ENCODE peak calls at places on chromosomes 3 and 15, in five cellular contexts. Y is left lung, T is body of pancreas, V is transverse colon, Q is spleen. H is an unnamed sample.

GRCh38 chr3:141844108-141844507 is 32.3 kb upstream of the ATP1B3 start:
- DNase-seq in Q (no peak), Y (no peak), V (no peak), T (no peak), H (no peak)

GRCh38 chr3:194272861-194273266 is 78.3 kb downstream of the CPN2 start:
- DNase-seq in Q (peak), Y (no peak), V (peak), T (no peak), H (peak)

GRCh38 chr3:64687381-64687780 is 419 bp downstream of the ADAMTS9 start:
- DNase-seq in T (peak), V (peak), Y (peak), Q (peak), H (no peak)

GRCh38 chr3:12465151-12465795 is 19.0 kb upstream of the TSEN2 start:
- DNase-seq in V (no peak), T (no peak), Q (no peak), Y (no peak), H (no peak)

GRCh38 chr3:153740109-153740508 is 381.1 kb upstream of the ARHGEF26 start:
- DNase-seq in V (no peak), Q (no peak), T (no peak), Y (no peak), H (no peak)

GRCh38 chr3:143443851-143444331 is 324.3 kb downstream of the CHST2 start:
- DNase-seq in Q (no peak), T (no peak), V (peak), Y (peak), H (no peak)

GRCh38 chr3:147414369-147415135 is 5.4 kb downstream of the ZIC1 start:
- DNase-seq in V (no peak), Q (no peak), T (no peak), Y (no peak), H (no peak)

GRCh38 chr3:47057212-47057671 is 77.8 kb downstream of the NBEAL2 start:
- DNase-seq in T (no peak), Q (no peak), Y (no peak), V (no peak), H (no peak)

GRCh38 chr15:25787855-25788521 is 75.1 kb downstream of the ATP10A start:
- DNase-seq in Y (peak), Q (peak), T (no peak), V (peak), H (no peak)

GRCh38 chr3:1727242-1727641 is 371.4 kb upstream of the CNTN4 start:
- DNase-seq in V (no peak), T (no peak), Y (no peak), Q (no peak), H (no peak)

GRCh38 chr3:50737511-50738251 is 63.0 kb downstream of the DOCK3 start:
- DNase-seq in T (no peak), Y (no peak), V (no peak), Q (no peak), H (no peak)

GRCh38 chr3:150030841-150031240 is 60.1 kb upstream of the PFN2 start:
- DNase-seq in V (no peak), Y (no peak), T (no peak), Q (no peak), H (no peak)

GRCh38 chr15:39579487-39580116 is 1.3 kb upstream of the THBS1 start:
- DNase-seq in T (peak), V (peak), Q (no peak), Y (peak), H (peak)

GRCh38 chr3:41199866-41200668 is 762 bp downstream of the CTNNB1 start:
- DNase-seq in Y (peak), V (peak), Q (no peak), T (peak), H (no peak)

GRCh38 chr3:112500621-112501020 is 1.3 kb upstream of the BTLA start:
- DNase-seq in T (no peak), Y (no peak), Q (no peak), V (no peak), H (no peak)

GRCh38 chr15:85128636-85129035 is 147.0 kb downstream of the PDE8A start:
- DNase-seq in Y (no peak), Q (no peak), T (no peak), V (no peak), H (no peak)

GRCh38 chr3:56694852-56695563 is 11.9 kb upstream of the TASOR start:
- DNase-seq in Q (no peak), Y (no peak), T (no peak), V (no peak), H (no peak)

GRCh38 chr15:100877551-100877950 is 2.1 kb upstream of the ALDH1A3 start:
- DNase-seq in Q (no peak), V (no peak), T (no peak), Y (no peak), H (no peak)

GRCh38 chr3:152270944-152271343 is 2.2 kb downstream of the MBNL1 start:
- DNase-seq in T (no peak), Q (no peak), Y (no peak), V (no peak), H (no peak)

GRCh38 chr3:18224406-18224805 is 200.7 kb downstream of the SATB1 start:
- DNase-seq in Y (no peak), Q (no peak), T (no peak), V (no peak), H (no peak)

GRCh38 chr3:41898631-41899030 is 63.3 kb downstream of the ULK4 start:
- DNase-seq in T (no peak), Y (no peak), V (no peak), Q (no peak), H (no peak)

GRCh38 chr3:38651153-38651789 is 1.8 kb upstream of the SCN5A start:
- DNase-seq in Y (peak), Q (peak), T (peak), V (peak), H (no peak)

GRCh38 chr3:127012091-127012490 is 29.2 kb downstream of the PLXNA1 start:
- DNase-seq in T (no peak), Y (no peak), V (no peak), Q (no peak), H (no peak)

GRCh38 chr15:38691951-38692788 is 127.6 kb upstream of the RASGRP1 start:
- DNase-seq in V (no peak), T (no peak), Q (no peak), Y (no peak), H (no peak)

GRCh38 chr3:187368251-187368733 is at the start of gene RTP4:
- DNase-seq in T (no peak), Q (no peak), Y (no peak), V (no peak), H (no peak)

GRCh38 chr3:98779936-98780335 is 16.8 kb downstream of the ST3GAL6 start:
- DNase-seq in V (no peak), Y (no peak), Q (no peak), T (no peak), H (no peak)

GRCh38 chr15:70248116-70249025 is 150.7 kb upstream of the TLE3 start:
- DNase-seq in Y (no peak), V (no peak), Q (peak), T (no peak), H (no peak)

GRCh38 chr3:69983546-69984265 is 15.8 kb upstream of the SAMMSON start:
- DNase-seq in Y (no peak), Q (no peak), V (no peak), T (no peak), H (no peak)

GRCh38 chr3:3027976-3028567 is 82.1 kb downstream of the IL5RA start:
- DNase-seq in Y (no peak), Q (no peak), T (no peak), V (no peak), H (no peak)

GRCh38 chr15:73965730-73966103 is 26.4 kb downstream of the STOML1 start:
- DNase-seq in Q (no peak), V (no peak), T (no peak), Y (no peak), H (no peak)

GRCh38 chr3:127697531-127698240 is 24.9 kb downstream of the ABTB1 start:
- DNase-seq in Y (peak), Q (peak), T (peak), V (peak), H (peak)

GRCh38 chr3:98282205-98282604 is at the start of gene OR5H2:
- DNase-seq in Y (no peak), V (no peak), T (no peak), Q (no peak), H (no peak)

GRCh38 chr15:100096700-100097099 is 245.1 kb downstream of the ADAMTS17 start:
- DNase-seq in Q (peak), V (no peak), Y (no peak), T (no peak), H (no peak)

GRCh38 chr3:127652246-127652995 is 20.3 kb upstream of the ABTB1 start:
- DNase-seq in V (peak), T (peak), Y (no peak), Q (peak), H (no peak)

GRCh38 chr15:42107483-42107882 is 13.1 kb upstream of the PLA2G4D start:
- DNase-seq in Y (no peak), V (peak), T (peak), Q (peak), H (no peak)

GRCh38 chr3:187039723-187040414 is 99.4 kb downstream of the RPL39L start:
- DNase-seq in Q (no peak), Y (no peak), T (no peak), V (peak), H (no peak)

GRCh38 chr15:37581866-37582532 is 352.4 kb upstream of the TMCO5A start:
- DNase-seq in Y (no peak), V (no peak), T (no peak), Q (no peak), H (no peak)

GRCh38 chr3:159631226-159631625 is 357.4 kb upstream of the IL12A start:
- DNase-seq in Y (no peak), Q (no peak), V (no peak), T (no peak), H (no peak)

GRCh38 chr15:80579611-80580010 is 115.5 kb upstream of the ABHD17C start:
- DNase-seq in T (no peak), V (no peak), Q (peak), Y (no peak), H (peak)
- H3K27ac ChIP-seq in T (no peak), V (no peak), Q (no peak), Y (no peak), H (no peak)

DNA sequence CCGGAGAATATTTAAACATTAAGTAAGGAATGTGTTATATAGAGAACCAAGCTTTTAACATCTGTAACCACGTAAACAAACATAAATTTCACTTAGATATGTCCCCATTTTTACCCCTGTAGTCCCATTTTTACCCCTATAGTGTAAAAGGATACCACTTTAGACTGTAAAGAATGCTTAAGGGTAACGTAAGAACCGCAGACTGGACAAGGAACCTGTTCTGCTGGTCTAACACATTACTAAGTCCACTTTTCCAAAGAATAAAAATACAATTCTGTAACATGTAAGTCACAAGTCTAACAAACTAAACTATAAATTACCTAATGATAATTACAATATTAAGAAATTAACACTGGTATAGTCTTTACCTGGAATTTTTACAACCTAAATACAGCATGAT is 2.9 kb downstream of the SLC12A6 start:
- DNase-seq in Q (no peak), T (no peak), Y (no peak), V (no peak), H (no peak)
- H3K27ac ChIP-seq in Q (peak), T (no peak), Y (peak), V (peak), H (no peak)

DNA sequence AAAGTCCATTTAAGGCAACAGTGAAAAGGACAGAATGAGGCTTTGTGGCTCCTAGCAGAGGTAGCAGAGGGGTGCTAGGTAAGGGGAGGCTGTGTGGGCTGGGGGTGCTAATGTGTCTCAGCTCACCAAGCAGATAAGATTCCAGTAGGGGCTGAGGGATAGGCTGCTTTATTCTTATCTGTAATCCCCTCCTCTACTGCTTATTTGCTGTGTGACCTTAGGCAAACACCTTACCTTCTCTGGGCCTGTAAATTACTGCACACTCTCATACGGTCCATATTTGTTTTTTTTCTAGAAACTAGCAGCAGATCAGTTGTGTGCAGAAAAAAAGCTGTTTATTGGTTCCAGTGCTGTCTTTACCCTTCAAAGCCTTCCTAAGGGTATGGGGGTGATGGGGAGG is 52.8 kb downstream of the SMAD6 start:
- DNase-seq in Q (no peak), V (no peak), T (no peak), Y (no peak), H (no peak)
- H3K27ac ChIP-seq in Q (no peak), V (no peak), T (no peak), Y (no peak), H (no peak)

GRCh38 chr3:129576514-129577345 is 29.7 kb downstream of the PLXND1 start:
- DNase-seq in Y (peak), T (peak), V (peak), Q (peak), H (no peak)

GRCh38 chr3:129575233-129575986 is 31.1 kb downstream of the PLXND1 start:
- DNase-seq in T (no peak), Q (no peak), V (no peak), Y (no peak), H (no peak)

GRCh38 chr3:129577925-129578742 is 28.3 kb downstream of the PLXND1 start:
- DNase-seq in V (peak), Q (peak), T (no peak), Y (peak), H (no peak)

GRCh38 chr3:129575987-129576364 is 30.5 kb downstream of the PLXND1 start:
- DNase-seq in Q (no peak), Y (no peak), V (no peak), T (no peak), H (no peak)

GRCh38 chr3:129577356-129577755 is 29.1 kb downstream of the PLXND1 start:
- DNase-seq in Y (peak), Q (peak), V (peak), T (peak), H (no peak)
- H3K27ac ChIP-seq in Y (peak), Q (peak), V (peak), T (peak), H (peak)

GRCh38 chr3:114557791-114558190 is 264.0 kb downstream of the TIGIT start:
- DNase-seq in T (no peak), Q (no peak), V (no peak), Y (no peak), H (no peak)
- H3K27ac ChIP-seq in T (no peak), Q (no peak), V (no peak), Y (no peak), H (peak)

DNA sequence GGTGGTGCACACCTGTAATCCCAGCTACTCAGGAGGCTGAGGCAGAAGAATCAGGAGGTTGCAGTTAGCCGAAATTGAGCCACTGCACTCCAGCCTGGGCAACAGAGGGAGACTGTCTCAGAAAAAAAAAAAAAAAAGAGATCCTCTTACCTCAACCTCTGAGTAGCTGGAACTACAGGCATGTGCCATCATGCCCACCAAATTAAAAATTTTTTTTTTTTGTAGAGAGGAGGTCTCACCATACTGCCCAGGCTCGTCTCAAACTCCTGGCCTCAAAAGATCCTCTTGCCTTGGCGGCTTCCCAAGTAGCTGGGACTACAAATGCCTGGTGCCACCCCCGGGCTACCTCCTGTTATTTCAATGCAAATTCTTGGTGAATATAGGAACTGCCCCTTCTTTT is 1.5 kb downstream of the UMPS start:
- DNase-seq in T (no peak), V (no peak), Q (no peak), Y (no peak), H (no peak)
- H3K27ac ChIP-seq in T (no peak), V (no peak), Q (no peak), Y (no peak), H (no peak)

GRCh38 chr3:4581040-4581439 is 87.9 kb downstream of the ITPR1 start:
- DNase-seq in V (no peak), T (no peak), Q (no peak), Y (no peak), H (no peak)
- H3K27ac ChIP-seq in V (no peak), T (no peak), Q (peak), Y (no peak), H (no peak)

GRCh38 chr3:353191-353739 is 156.7 kb downstream of the CHL1 start:
- DNase-seq in Q (no peak), V (no peak), Y (no peak), T (no peak), H (no peak)

GRCh38 chr3:355622-356021 is 159.1 kb downstream of the CHL1 start:
- DNase-seq in Y (no peak), V (peak), T (no peak), Q (no peak), H (no peak)

GRCh38 chr3:354433-354832 is 157.9 kb downstream of the CHL1 start:
- DNase-seq in T (peak), Q (no peak), Y (no peak), V (peak), H (no peak)

GRCh38 chr3:350978-351377 is 154.4 kb downstream of the CHL1 start:
- DNase-seq in T (no peak), Q (no peak), Y (no peak), V (no peak), H (no peak)

GRCh38 chr3:352599-352998 is 156.0 kb downstream of the CHL1 start:
- DNase-seq in T (no peak), Q (no peak), V (no peak), Y (no peak), H (no peak)
- H3K27ac ChIP-seq in T (no peak), Q (no peak), V (no peak), Y (no peak), H (no peak)